ENCODE peak calls at places on chromosomes 6 and 20, in eight cellular contexts. L is activated CD4-positive, alpha-beta T cell treated with anti-CD3 and anti-CD28 coated beads, Interleukin-2, amount 50 U/mL, for 24 hours; T is AG09309; S is thyroid gland; P is stimulated activated CD8-positive, alpha-beta memory T cell treated with anti-CD3 and anti-CD28 coated beads, Interleukin-4, amount 100 ng/mL, for 1 hour; I is ACHN; E is fibroblast of the aortic adventitia; V is pancreas. R is an unnamed sample.

GRCh38 chr20:20000223-20000968 is 16.8 kb upstream of the NAA20 start:
- DNase-seq in L (no peak), T (no peak), S (no peak), P (no peak), I (no peak), E (no peak), V (no peak), R (no peak)

GRCh38 chr20:4869290-4870193 is 131.8 kb downstream of the SLC23A2 start:
- DNase-seq in L (no peak), T (no peak), S (no peak), P (no peak), I (no peak), E (no peak), V (no peak), R (peak)

GRCh38 chr20:51350941-51351631 is 191.4 kb downstream of the NFATC2 start:
- DNase-seq in L (no peak), T (peak), S (no peak), P (no peak), I (no peak), E (peak), V (no peak), R (peak)

GRCh38 chr20:38246357-38247165 is 14.0 kb downstream of the KIAA1755 start:
- DNase-seq in L (no peak), T (no peak), S (no peak), P (no peak), I (no peak), E (peak), V (no peak), R (no peak)

GRCh38 chr6:2447318-2447717 is 201.9 kb upstream of the GMDS start:
- DNase-seq in L (no peak), T (no peak), S (no peak), P (no peak), I (no peak), E (no peak), V (no peak), R (no peak)

GRCh38 chr6:117206951-117207687 is 58.2 kb upstream of the VGLL2 start:
- DNase-seq in L (no peak), T (no peak), S (no peak), P (no peak), I (no peak), E (no peak), V (no peak), R (peak)

GRCh38 chr20:4045082-4045481 is 29.7 kb upstream of the RNF24 start:
- DNase-seq in L (no peak), T (no peak), S (no peak), P (no peak), I (no peak), E (no peak), V (no peak), R (no peak)

GRCh38 chr20:2379511-2380229 is 1.0 kb upstream of the TGM6 start:
- DNase-seq in L (no peak), T (no peak), S (no peak), P (no peak), I (no peak), E (no peak), V (no peak), R (no peak)

GRCh38 chr6:4114123-4114522 is 21.3 kb downstream of the ECI2 start:
- DNase-seq in L (no peak), T (no peak), S (no peak), P (no peak), I (no peak), E (peak), V (no peak), R (no peak)

GRCh38 chr6:125519367-125519766 is 217.6 kb upstream of the HDDC2 start:
- DNase-seq in L (no peak), T (no peak), S (no peak), P (no peak), I (no peak), E (peak), V (no peak), R (peak)

GRCh38 chr20:47668313-47669156 is 116.7 kb downstream of the SULF2 start:
- DNase-seq in L (no peak), T (no peak), S (no peak), P (no peak), I (no peak), E (no peak), V (no peak), R (no peak)

GRCh38 chr20:31869942-31870702 is at the start of the genes DUSP15 and TTLL9:
- DNase-seq in L (no peak), T (no peak), S (peak), P (no peak), I (peak), E (no peak), V (peak), R (no peak)

GRCh38 chr6:31652925-31653724 is 664 bp upstream of the BAG6 start:
- DNase-seq in L (no peak), T (peak), S (peak), P (no peak), I (peak), E (no peak), V (peak), R (no peak)

GRCh38 chr6:13402711-13403110 is 74.4 kb upstream of the TBC1D7 start:
- DNase-seq in L (no peak), T (no peak), S (no peak), P (no peak), I (no peak), E (peak), V (no peak), R (no peak)

GRCh38 chr6:45706319-45706718 is 309.3 kb downstream of the CLIC5 start:
- DNase-seq in L (no peak), T (no peak), S (no peak), P (no peak), I (no peak), E (no peak), V (no peak), R (no peak)

GRCh38 chr6:42136508-42137191 is 5.8 kb downstream of the C6orf132 start:
- DNase-seq in L (peak), T (no peak), S (peak), P (no peak), I (peak), E (peak), V (no peak), R (peak)

GRCh38 chr6:65671922-65672321 is 35.1 kb downstream of the EYS start:
- DNase-seq in L (no peak), T (no peak), S (no peak), P (no peak), I (no peak), E (no peak), V (no peak), R (peak)

GRCh38 chr6:76831299-76831698 is 632.0 kb downstream of the HTR1B start:
- DNase-seq in L (no peak), T (no peak), S (no peak), P (no peak), I (no peak), E (no peak), V (no peak), R (peak)

GRCh38 chr20:13794667-13795066 is 9.8 kb downstream of the NDUFAF5 start:
- DNase-seq in L (no peak), T (no peak), S (no peak), P (no peak), I (no peak), E (no peak), V (no peak), R (no peak)

GRCh38 chr6:169420912-169421543 is 167.4 kb upstream of the THBS2 start:
- DNase-seq in L (no peak), T (no peak), S (peak), P (no peak), I (peak), E (no peak), V (no peak), R (no peak)

GRCh38 chr6:7138921-7139358 is 31.2 kb downstream of the RREB1 start:
- DNase-seq in L (no peak), T (no peak), S (peak), P (no peak), I (no peak), E (no peak), V (peak), R (peak)

GRCh38 chr6:54913211-54913610 is 66.6 kb downstream of the FAM83B start:
- DNase-seq in L (no peak), T (no peak), S (no peak), P (no peak), I (no peak), E (no peak), V (no peak), R (no peak)

GRCh38 chr6:45608252-45608911 is 230.6 kb upstream of the SUPT3H start:
- DNase-seq in L (no peak), T (no peak), S (no peak), P (no peak), I (no peak), E (no peak), V (no peak), R (peak)

GRCh38 chr6:35489995-35490791 is 6.7 kb downstream of the TEAD3 start:
- DNase-seq in L (no peak), T (no peak), S (peak), P (no peak), I (no peak), E (peak), V (peak), R (peak)

GRCh38 chr6:25883536-25883935 is 9.5 kb upstream of the SLC17A3 start:
- DNase-seq in L (no peak), T (no peak), S (no peak), P (no peak), I (peak), E (no peak), V (no peak), R (peak)

GRCh38 chr20:2385496-2385895 is 4.8 kb downstream of the TGM6 start:
- DNase-seq in L (no peak), T (no peak), S (no peak), P (no peak), I (no peak), E (no peak), V (no peak), R (no peak)

GRCh38 chr6:14132244-14133220 is 15.0 kb downstream of the CD83 start:
- DNase-seq in L (no peak), T (no peak), S (no peak), P (no peak), I (no peak), E (no peak), V (no peak), R (no peak)

GRCh38 chr6:113970808-113971676 is at the start of gene HDAC2:
- DNase-seq in L (peak), T (peak), S (peak), P (peak), I (peak), E (peak), V (peak), R (peak)

GRCh38 chr20:50242863-50243609 is 52.4 kb downstream of the CEBPB start:
- DNase-seq in L (no peak), T (no peak), S (peak), P (no peak), I (no peak), E (no peak), V (peak), R (peak)

GRCh38 chr6:36888654-36889481 is 3.1 kb downstream of the C6orf89 start:
- DNase-seq in L (no peak), T (no peak), S (no peak), P (no peak), I (no peak), E (no peak), V (no peak), R (no peak)

GRCh38 chr6:160005861-160006540 is 37.1 kb downstream of the IGF2R start:
- DNase-seq in L (no peak), T (no peak), S (peak), P (no peak), I (no peak), E (peak), V (no peak), R (no peak)

GRCh38 chr6:80341330-80341729 is 234.9 kb downstream of the BCKDHB start:
- DNase-seq in L (no peak), T (peak), S (no peak), P (no peak), I (no peak), E (peak), V (no peak), R (no peak)

GRCh38 chr6:134310206-134310605 is 7.7 kb downstream of the SGK1 start:
- DNase-seq in L (no peak), T (no peak), S (no peak), P (no peak), I (no peak), E (peak), V (no peak), R (no peak)

GRCh38 chr6:78746457-78746856 is 120.9 kb upstream of the IRAK1BP1 start:
- DNase-seq in L (no peak), T (no peak), S (no peak), P (no peak), I (no peak), E (peak), V (no peak), R (no peak)

GRCh38 chr6:33782561-33782960 is 6.4 kb downstream of the LEMD2 start:
- DNase-seq in L (no peak), T (no peak), S (no peak), P (no peak), I (no peak), E (no peak), V (no peak), R (no peak)

GRCh38 chr20:64238851-64239387 is 16.6 kb upstream of the PCMTD2 start:
- DNase-seq in L (no peak), T (no peak), S (no peak), P (no peak), I (no peak), E (no peak), V (no peak), R (no peak)

GRCh38 chr6:35048031-35048613 is 93.0 kb downstream of the TCP11 start:
- DNase-seq in L (no peak), T (no peak), S (no peak), P (no peak), I (no peak), E (no peak), V (no peak), R (no peak)

GRCh38 chr6:167583412-167583811 is 243.3 kb upstream of the AFDN start:
- DNase-seq in L (no peak), T (no peak), S (no peak), P (no peak), I (no peak), E (no peak), V (no peak), R (no peak)